ENCODE peak calls at places on chromosomes 4 and X, in six cellular contexts. Y is K562, J is SK-N-SH, L is vagina, I is transverse colon, U is HepG2. K is an unnamed sample.

GRCh38 chr4:139692300-139693012 is 26.8 kb downstream of the MGST2 start:
- DNase-seq in Y (no peak), J (peak; percentile 59), L (no peak), I (no peak), U (peak; percentile 94), K (no peak)

GRCh38 chr4:64022560-64022959 is 386.7 kb downstream of the TECRL start:
- DNase-seq in Y (no peak), J (no peak), L (no peak), I (no peak), U (no peak), K (no peak)

GRCh38 chr4:41024556-41025491 is 189.5 kb downstream of the APBB2 start:
- DNase-seq in Y (no peak), J (no peak), L (no peak), I (no peak), U (no peak), K (no peak)

GRCh38 chr4:144350706-144351105 is 210.2 kb upstream of the GYPA start:
- DNase-seq in Y (no peak), J (no peak), L (no peak), I (no peak), U (no peak), K (no peak)

GRCh38 chrX:130170752-130171445 is 863 bp upstream of the RAB33A start:
- DNase-seq in Y (no peak), J (peak; percentile 83), L (no peak), I (peak; percentile 42), U (no peak), K (no peak)

GRCh38 chrX:140480765-140481164 is 24.1 kb downstream of the SOX3 start:
- DNase-seq in Y (no peak), J (no peak), L (no peak), I (no peak), U (no peak), K (no peak)

GRCh38 chrX:129984196-129984962 is 1.9 kb downstream of the BCORL1 start:
- DNase-seq in Y (peak; percentile 73), J (peak; percentile 86), L (no peak), I (peak; percentile 28), U (no peak), K (no peak)

GRCh38 chr4:3413217-3413671 is 28.5 kb upstream of the HGFAC start:
- DNase-seq in Y (no peak), J (no peak), L (no peak), I (no peak), U (no peak), K (no peak)

GRCh38 chr4:151728679-151729078 is 32.1 kb downstream of the GATB start:
- DNase-seq in Y (no peak), J (no peak), L (no peak), I (no peak), U (no peak), K (no peak)

GRCh38 chrX:114962209-114962608 is 55.2 kb downstream of the IL13RA2 start:
- DNase-seq in Y (no peak), J (no peak), L (no peak), I (no peak), U (no peak), K (no peak)

GRCh38 chrX:38006778-38007177 is 425 bp downstream of the SYTL5 start:
- DNase-seq in Y (no peak), J (no peak), L (no peak), I (no peak), U (no peak), K (no peak)

GRCh38 chr4:22363071-22363470 is 152.8 kb downstream of the ADGRA3 start:
- DNase-seq in Y (no peak), J (no peak), L (no peak), I (no peak), U (no peak), K (no peak)

GRCh38 chr4:168765726-168766125 is 244.3 kb downstream of the CBR4 start:
- DNase-seq in Y (no peak), J (no peak), L (no peak), I (peak; percentile 69), U (no peak), K (no peak)

GRCh38 chrX:16394290-16394689 is 227.0 kb downstream of the MAGEB17 start:
- DNase-seq in Y (no peak), J (no peak), L (no peak), I (no peak), U (no peak), K (no peak)

GRCh38 chr4:20684852-20685763 is 15.2 kb upstream of the PACRGL start:
- DNase-seq in Y (peak; percentile 29), J (peak; percentile 36), L (no peak), I (no peak), U (no peak), K (no peak)

GRCh38 chrX:314049-314448 is 4.5 kb downstream of the GTPBP6 start:
- DNase-seq in Y (no peak), J (no peak), L (no peak), I (no peak), U (no peak), K (no peak)

GRCh38 chrX:123085311-123085940 is 98.7 kb upstream of the GRIA3 start:
- DNase-seq in Y (no peak), J (no peak), L (no peak), I (no peak), U (peak; percentile 75), K (no peak)

GRCh38 chr4:116480486-116480990 is 604.8 kb downstream of the TRAM1L1 start:
- DNase-seq in Y (no peak), J (no peak), L (no peak), I (no peak), U (no peak), K (no peak)

GRCh38 chr4:94225449-94225848 is 17.8 kb downstream of the SMARCAD1 start:
- DNase-seq in Y (no peak), J (no peak), L (no peak), I (no peak), U (no peak), K (no peak)

GRCh38 chrX:131729295-131729694 is 185.4 kb downstream of the OR13H1 start:
- DNase-seq in Y (no peak), J (peak; percentile 63), L (peak; percentile 93), I (peak; percentile 89), U (no peak), K (no peak)

GRCh38 chr4:103318327-103318726 is 120.2 kb upstream of the CENPE start:
- DNase-seq in Y (no peak), J (no peak), L (no peak), I (no peak), U (no peak), K (no peak)

GRCh38 chrX:105314468-105314867 is 94.0 kb upstream of the TEX13A start:
- DNase-seq in Y (no peak), J (no peak), L (no peak), I (no peak), U (no peak), K (no peak)

GRCh38 chr4:158810487-158811215 is 41.8 kb downstream of the FNIP2 start:
- DNase-seq in Y (no peak), J (no peak), L (peak; percentile 95), I (peak; percentile 76), U (no peak), K (no peak)

GRCh38 chrX:83984961-83985360 is 124.0 kb downstream of the CYLC1 start:
- DNase-seq in Y (no peak), J (no peak), L (no peak), I (no peak), U (no peak), K (no peak)

GRCh38 chrX:74449322-74449936 is 28.1 kb downstream of the SLC16A2 start:
- DNase-seq in Y (no peak), J (no peak), L (peak; percentile 49), I (no peak), U (no peak), K (no peak)

GRCh38 chr4:46931981-46932380 is 22.9 kb upstream of the COX7B2 start:
- DNase-seq in Y (no peak), J (no peak), L (no peak), I (peak; percentile 10), U (peak; percentile 3), K (peak; percentile 6)

GRCh38 chr4:3879681-3880594 is 113.8 kb downstream of the ADRA2C start:
- DNase-seq in Y (no peak), J (peak; percentile 27), L (no peak), I (no peak), U (no peak), K (no peak)

GRCh38 chr4:39526810-39527295 is 386 bp downstream of the UGDH start:
- DNase-seq in Y (no peak), J (no peak), L (peak; percentile 89), I (no peak), U (no peak), K (no peak)

DNA sequence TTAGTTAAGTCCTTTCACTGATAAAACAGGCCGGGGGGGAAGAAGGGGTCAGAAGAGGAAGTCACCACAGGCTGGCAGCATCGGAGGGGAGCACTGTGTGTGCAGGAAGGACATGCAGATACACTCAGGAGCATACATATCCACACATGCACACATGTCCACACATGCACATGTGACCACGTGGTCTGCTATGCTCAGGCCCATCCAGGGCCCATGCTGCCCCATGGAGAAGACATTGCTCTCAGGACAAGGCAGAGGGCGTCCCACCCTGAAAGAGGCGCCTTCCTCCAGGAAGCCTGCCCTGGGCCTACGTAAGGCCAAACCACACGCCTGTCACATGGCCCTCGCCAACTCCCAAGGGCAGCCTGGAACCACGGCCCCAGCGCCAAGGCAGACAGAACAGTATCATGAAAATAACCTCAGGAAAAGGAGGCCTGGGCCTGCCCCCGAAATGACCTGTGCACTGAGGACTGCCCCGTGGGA is 15.8 kb downstream of the WDR1 start:
- DNase-seq in Y (no peak), J (no peak), L (no peak), I (peak; percentile 42), U (no peak), K (no peak)
- TF ChIP-seq POLR2AphosphoS5 in Y (peak; percentile 35), J (no peak), L (no peak), I (no peak), U (no peak), K (no peak)

DNA sequence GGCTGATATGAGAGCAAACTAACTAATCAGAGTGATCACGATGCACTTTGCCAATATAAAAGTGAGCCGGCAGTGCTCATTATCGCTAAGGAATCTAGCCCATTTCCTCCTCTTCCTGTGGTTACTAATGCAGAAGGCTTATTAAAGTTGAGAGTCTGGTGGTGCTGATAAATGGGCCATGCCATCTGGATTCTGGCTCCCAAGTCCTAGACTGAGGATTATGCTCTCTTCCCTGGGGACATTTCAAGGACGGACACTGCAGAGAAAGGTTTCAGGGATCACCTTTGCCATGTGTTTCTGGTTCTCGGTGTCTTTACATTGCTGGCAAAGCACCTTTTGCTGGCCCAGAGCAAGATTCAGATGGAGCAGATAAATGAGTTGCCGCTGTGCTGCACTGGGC is 85.3 kb downstream of the RTL5 start:
- DNase-seq in Y (no peak), J (peak; percentile 66), L (no peak), I (no peak), U (no peak), K (peak; percentile 32)
- H3K27ac ChIP-seq in Y (no peak overlapping the region), J (peak overlapping the region; percentile 99), L (no peak overlapping the region), I (peak overlapping the region; percentile 47), U (no peak overlapping the region), K (no peak overlapping the region)

DNA sequence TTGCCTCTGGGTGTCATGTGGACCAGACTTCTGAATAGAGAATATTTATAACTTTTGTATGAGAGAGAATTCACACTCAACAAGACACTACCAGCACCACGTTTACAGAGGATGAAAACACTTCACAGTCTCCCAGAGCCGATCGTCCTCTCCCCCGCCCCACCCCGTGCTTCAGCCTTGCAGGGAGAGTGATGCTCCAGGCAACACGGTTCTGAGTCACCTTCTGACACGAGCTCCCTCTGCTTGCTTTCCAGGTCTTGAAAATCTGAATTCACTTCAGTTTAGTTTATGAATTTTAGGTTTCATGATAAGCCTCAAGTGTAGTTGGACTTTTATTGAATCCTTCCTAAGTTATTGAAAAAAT is 59.8 kb downstream of the CPLX1 start:
- DNase-seq in Y (no peak), J (no peak), L (no peak), I (no peak), U (no peak), K (no peak)
- H3K9me3 ChIP-seq in Y (peaks cover 12% of the 10 kb centered on the region), J (no peaks in the 10 kb centered on the region), L (no peaks in the 10 kb centered on the region), I (no peaks in the 10 kb centered on the region), U (no peaks in the 10 kb centered on the region), K (no peaks in the 10 kb centered on the region)

GRCh38 chrX:13432376-13432775 is 112.5 kb upstream of the ATXN3L start:
- DNase-seq in Y (no peak), J (no peak), L (no peak), I (no peak), U (no peak), K (no peak)
- TF ChIP-seq POLR2AphosphoS5 in Y (no peak), J (peak; percentile 49), L (no peak), I (peak; percentile 25), U (no peak), K (no peak)